ENCODE peak calls at places on chromosomes 12 and 14, in six cellular contexts. X is testis; Q is A549; Y is CD4-positive, alpha-beta T cell; I is IMR-90; N is ovary. K is an unnamed sample.

GRCh38 chr12:4567073-4567881 is 5.3 kb downstream of the DYRK4 start:
- DNase-seq in I (no peak), X (no peak), Y (no peak), N (no peak), Q (no peak), K (no peak)

GRCh38 chr12:25020621-25021243 is 71.8 kb upstream of the BCAT1 start:
- DNase-seq in N (no peak), Q (no peak), I (no peak), Y (no peak), X (no peak), K (no peak)

GRCh38 chr12:68240079-68240478 is 13.3 kb downstream of the IL22 start:
- DNase-seq in X (no peak), I (peak), N (no peak), Y (no peak), Q (no peak), K (no peak)

GRCh38 chr12:32811686-32812392 is 56.1 kb upstream of the YARS2 start:
- DNase-seq in X (no peak), N (no peak), Y (no peak), I (no peak), Q (no peak), K (no peak)

GRCh38 chr14:101849125-101849524 is 87.6 kb downstream of the PPP2R5C start:
- DNase-seq in I (no peak), Y (no peak), Q (no peak), X (no peak), N (no peak), K (no peak)

GRCh38 chr14:23421594-23421993 is 13.5 kb upstream of the MYH6 start:
- DNase-seq in I (no peak), Q (no peak), X (no peak), N (no peak), Y (no peak), K (no peak)

GRCh38 chr12:68746572-68747180 is 700 bp downstream of the SLC35E3 start:
- DNase-seq in I (peak), Q (peak), N (peak), X (peak), Y (peak), K (peak)

GRCh38 chr14:37595809-37596595 is 573 bp downstream of the TTC6 start:
- DNase-seq in Y (no peak), Q (peak), X (no peak), I (peak), N (no peak), K (peak)

GRCh38 chr14:24965934-24966593 is 83.9 kb downstream of the STXBP6 start:
- DNase-seq in I (peak), Y (no peak), X (no peak), N (no peak), Q (no peak), K (no peak)

GRCh38 chr12:102167821-102168605 is 29.6 kb downstream of the PMCH start:
- DNase-seq in N (no peak), Y (no peak), X (no peak), Q (no peak), I (peak), K (no peak)

GRCh38 chr14:105855893-105856675 is 329.7 kb downstream of the TMEM121 start:
- DNase-seq in Q (no peak), X (peak), N (peak), Y (no peak), I (no peak), K (no peak)

GRCh38 chr12:115763982-115764621 is 513.4 kb downstream of the MED13L start:
- DNase-seq in I (no peak), N (no peak), Y (no peak), X (peak), Q (no peak), K (no peak)

GRCh38 chr12:113222730-113223531 is 1.7 kb downstream of the TPCN1 start:
- DNase-seq in Q (peak), Y (no peak), I (peak), X (peak), N (peak), K (no peak)

GRCh38 chr12:57111046-57111698 is at the start of gene STAT6:
- DNase-seq in X (peak), N (peak), I (peak), Y (peak), Q (peak), K (peak)
- TF ChIP-seq CTCF in X (no peak), N (no peak), I (no peak), Y (no peak), Q (no peak), K (no peak)

DNA sequence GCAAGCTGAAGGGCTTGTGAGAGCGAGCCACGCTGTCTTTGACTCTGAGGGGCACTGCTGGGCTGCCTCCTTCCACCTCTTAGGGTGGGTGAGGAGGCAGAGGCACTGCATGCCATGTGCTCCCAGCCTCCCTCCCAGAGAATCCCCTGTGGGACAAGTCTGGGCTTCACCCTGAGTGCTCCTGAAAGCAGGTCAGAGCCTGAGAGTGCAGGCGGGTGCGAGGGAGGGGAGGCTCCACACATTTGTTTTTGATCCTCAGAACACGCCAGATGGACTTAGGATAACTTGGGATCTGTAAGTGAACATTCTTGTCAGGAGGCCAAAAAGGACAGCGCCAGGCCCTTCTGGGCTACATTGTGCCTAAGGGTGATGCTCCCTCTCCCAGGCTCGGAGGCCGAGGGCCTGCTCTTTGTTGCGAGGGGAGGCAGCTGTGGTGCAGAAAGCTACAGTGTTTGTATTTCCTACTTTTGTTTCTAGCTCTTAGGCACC is 155.4 kb downstream of the TMX1 start:
- DNase-seq in Y (no peak), X (peak), Q (no peak), N (peak), I (peak), K (peak)
- TF ChIP-seq CTCF in Y (no peak), X (no peak), Q (no peak), N (no peak), I (peak), K (no peak)

DNA sequence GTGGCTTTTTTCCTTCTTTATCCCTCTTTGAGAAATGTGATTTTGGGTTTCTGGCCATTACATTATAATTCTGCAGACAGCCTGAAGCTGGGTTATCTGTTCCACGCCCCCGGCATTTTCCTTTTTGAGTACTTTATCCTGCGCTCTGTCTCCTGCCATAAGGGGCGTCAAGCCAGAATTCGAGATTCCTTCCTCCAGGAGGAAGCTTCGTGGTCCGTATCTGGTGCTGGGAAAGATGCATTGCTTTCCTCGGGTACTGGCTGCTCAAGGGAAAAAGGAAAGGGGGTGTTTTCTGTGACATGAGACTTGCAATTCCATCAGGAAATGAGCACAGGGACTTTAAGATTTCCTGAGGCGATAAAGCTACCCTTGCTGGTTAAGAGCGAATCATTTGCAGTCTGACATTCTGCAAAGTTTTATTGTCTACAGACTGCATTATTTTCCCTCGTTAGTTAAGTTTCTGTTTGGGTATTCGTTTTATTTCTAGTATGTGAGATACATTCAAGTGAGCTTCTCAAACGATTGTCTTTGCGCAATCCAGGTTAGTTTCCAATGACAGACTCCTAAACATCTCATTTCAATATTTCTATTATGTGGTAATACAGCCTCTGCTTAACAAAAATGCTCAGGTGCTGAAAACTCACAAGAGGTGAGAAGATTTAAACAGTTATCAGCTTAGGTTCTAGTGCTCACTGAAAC is 706 bp downstream of the AKAP5 start:
- DNase-seq in I (peak), N (peak), X (peak), Q (peak), Y (no peak), K (peak)
- TF ChIP-seq CTCF in I (peak), N (peak), X (no peak), Q (no peak), Y (no peak), K (no peak)

DNA sequence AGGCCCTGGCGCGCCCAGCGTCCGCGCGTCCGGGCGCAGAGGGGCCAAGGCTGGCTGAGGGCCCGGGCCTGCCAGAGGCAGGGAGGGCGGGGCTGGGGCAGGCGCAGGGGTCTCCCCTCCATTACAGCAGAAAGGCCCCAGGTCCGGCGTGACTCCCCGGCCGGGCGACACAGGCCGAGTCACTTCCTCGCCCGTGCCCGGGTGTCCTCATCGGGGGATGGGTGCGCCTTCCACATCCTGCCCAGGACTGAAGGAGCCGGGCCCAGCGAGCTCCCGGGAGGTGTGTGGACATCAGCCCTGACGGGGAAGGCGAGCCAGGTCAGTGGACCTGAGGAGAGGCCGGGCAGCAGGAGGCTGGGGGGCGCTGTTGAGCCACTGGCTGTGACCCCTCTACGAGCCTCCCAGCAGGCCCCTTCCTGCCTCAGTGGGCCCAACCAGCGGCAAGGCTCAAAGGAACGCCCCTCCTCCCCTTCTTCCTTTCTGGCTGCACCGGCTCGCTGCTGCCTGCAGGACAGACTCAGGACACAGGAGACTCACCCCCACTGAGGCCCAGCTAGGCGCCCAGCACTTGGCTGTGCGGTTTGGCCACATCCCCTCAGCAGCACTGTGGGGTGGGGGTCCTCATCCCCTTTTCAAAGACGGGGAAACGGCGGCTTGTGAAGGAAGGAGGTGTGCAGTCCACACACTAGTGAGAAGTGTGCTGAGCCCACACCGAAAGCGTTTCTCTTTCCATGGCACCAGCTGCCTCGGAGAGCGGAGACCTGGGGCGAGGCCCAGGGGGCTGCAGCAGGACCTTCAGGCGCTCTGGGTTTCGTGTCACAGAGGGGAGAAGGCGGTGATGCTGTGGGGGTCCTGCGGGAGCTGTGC is 606 bp downstream of the TNFAIP2 start:
- DNase-seq in I (no peak), N (peak), Y (no peak), Q (no peak), X (peak), K (peak)
- TF ChIP-seq CTCF in I (peak), N (no peak), Y (no peak), Q (peak), X (no peak), K (peak)

DNA sequence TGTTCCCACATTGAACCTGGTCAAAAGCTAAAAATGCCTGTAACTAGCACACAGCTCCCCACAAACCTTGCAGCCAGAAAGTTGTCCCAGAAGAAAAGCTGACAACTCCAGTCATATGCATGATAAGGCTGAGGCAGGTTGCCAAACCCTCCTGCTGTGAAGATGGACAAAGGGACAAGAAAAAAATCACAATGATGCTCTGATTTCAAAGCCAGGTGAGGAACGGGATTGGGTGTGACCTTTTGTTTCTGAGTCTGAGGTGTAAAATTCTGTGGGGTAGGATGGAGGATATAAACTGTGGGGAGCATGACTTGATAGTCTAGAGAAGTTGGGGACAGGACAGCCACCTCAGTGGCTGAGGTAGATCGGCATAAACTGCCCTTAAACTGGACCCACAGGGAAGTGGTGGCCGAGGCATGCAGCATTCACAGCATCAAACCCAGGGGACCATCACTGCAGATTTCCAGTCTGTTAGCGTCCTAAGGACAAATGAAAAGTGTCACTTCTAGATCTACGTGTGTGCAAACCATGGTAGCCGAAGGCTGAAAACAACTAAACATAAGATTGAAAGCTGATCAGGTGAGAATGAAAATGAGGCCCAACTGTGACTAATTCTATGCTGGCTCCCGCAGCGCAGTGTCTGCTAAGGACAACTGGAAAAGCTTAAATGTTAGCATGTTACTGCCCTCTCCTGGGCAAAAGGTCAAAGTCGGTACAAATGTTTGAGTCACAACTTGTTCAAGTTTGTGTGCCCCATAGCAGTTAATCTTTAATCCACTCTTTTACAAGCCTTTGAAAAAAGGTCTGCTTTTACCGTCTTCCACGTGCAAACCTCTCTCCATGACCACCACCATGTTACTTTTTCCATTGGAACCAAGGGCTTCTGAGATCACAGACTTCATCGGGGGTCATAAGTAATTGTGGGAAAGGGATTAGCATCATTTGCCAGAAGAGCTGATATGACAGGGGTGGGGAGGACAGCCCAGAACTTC is 39.8 kb downstream of the GRIN2B start:
- DNase-seq in Y (no peak), X (peak), N (no peak), I (peak), Q (peak), K (peak)
- TF ChIP-seq CTCF in Y (no peak), X (no peak), N (no peak), I (no peak), Q (peak), K (peak)

GRCh38 chr12:52874573-52875435 is 26.0 kb upstream of the KRT78 start:
- DNase-seq in N (no peak), X (no peak), I (no peak), Y (no peak), Q (no peak), K (no peak)
- TF ChIP-seq CTCF in N (no peak), X (no peak), I (no peak), Y (no peak), Q (no peak), K (no peak)

GRCh38 chr14:89540009-89540829 is 123.2 kb upstream of the FOXN3 start:
- DNase-seq in X (no peak), I (peak), N (no peak), Q (no peak), Y (no peak), K (no peak)
- TF ChIP-seq CTCF in X (no peak), I (no peak), N (no peak), Q (no peak), Y (no peak), K (no peak)